ENCODE peak calls at places on chromosomes 16 and 17, in four cellular contexts. H is GF-D8; G is stimulated activated CD4-positive, alpha-beta T cell treated with anti-CD3 and anti-CD28 coated beads, TNF-alpha, amount 100 ng/mL, for 24 hours; T is hypothalamus. O is an unnamed sample.

GRCh38 chr17:76696763-76697701 is 13.7 kb downstream of the MXRA7 start:
- DNase-seq in H (peak; percentile 14), G (no peak), T (no peak), O (no peak)

GRCh38 chr16:50244504-50245416 is 21.6 kb upstream of the ADCY7 start:
- DNase-seq in H (no peak), G (no peak), T (no peak), O (no peak)

GRCh38 chr17:34285304-34285792 is at the start of gene CCL11:
- DNase-seq in H (no peak), G (no peak), T (no peak), O (no peak)

GRCh38 chr17:35898283-35899070 is 18.3 kb upstream of the CCL5 start:
- DNase-seq in H (peak; percentile 63), G (no peak), T (no peak), O (peak; percentile 49)

GRCh38 chr16:80084614-80085013 is 456.2 kb upstream of the DYNLRB2 start:
- DNase-seq in H (no peak), G (no peak), T (no peak), O (no peak)

GRCh38 chr17:82536220-82537201 is 17.0 kb downstream of the FOXK2 start:
- DNase-seq in H (no peak), G (no peak), T (no peak), O (no peak)

GRCh38 chr17:4195306-4195705 is 52.3 kb downstream of the CYB5D2 start:
- DNase-seq in H (no peak), G (no peak), T (no peak), O (no peak)

GRCh38 chr17:47265983-47266541 is 12.4 kb downstream of the ITGB3 start:
- DNase-seq in H (no peak), G (no peak), T (no peak), O (no peak)

GRCh38 chr16:6019490-6019991 is 921.9 kb upstream of the EEF2KMT start:
- DNase-seq in H (no peak), G (no peak), T (no peak), O (no peak)

GRCh38 chr16:28003021-28003865 is 60.3 kb downstream of the GSG1L start:
- DNase-seq in H (no peak), G (no peak), T (no peak), O (no peak)

GRCh38 chr17:64527914-64528313 is 21.1 kb downstream of the CEP95 start:
- DNase-seq in H (no peak), G (no peak), T (no peak), O (no peak)

GRCh38 chr16:59356709-59357108 is 622.6 kb upstream of the GOT2 start:
- DNase-seq in H (no peak), G (no peak), T (no peak), O (no peak)

GRCh38 chr16:30948087-30948955 is 547 bp upstream of the ORAI3 start:
- DNase-seq in H (no peak), G (no peak), T (peak; percentile 64), O (no peak)

GRCh38 chr16:79608976-79609375 is 8.4 kb upstream of the MAF start:
- DNase-seq in H (no peak), G (no peak), T (no peak), O (no peak)

GRCh38 chr16:69443809-69444611 is 19.6 kb downstream of the CYB5B start:
- DNase-seq in H (no peak), G (no peak), T (no peak), O (no peak)

GRCh38 chr16:56341656-56342397 is 83.5 kb downstream of the AMFR start:
- DNase-seq in H (no peak), G (no peak), T (no peak), O (no peak)

GRCh38 chr17:66281671-66282369 is 20.6 kb upstream of the PRKCA start:
- DNase-seq in H (no peak), G (no peak), T (no peak), O (no peak)

GRCh38 chr16:85582177-85582888 is 30.8 kb upstream of the GSE1 start:
- DNase-seq in H (no peak), G (no peak), T (no peak), O (no peak)

GRCh38 chr16:53501216-53501859 is 1.7 kb downstream of the AKTIP start:
- DNase-seq in H (no peak), G (no peak), T (no peak), O (no peak)

GRCh38 chr17:66964083-66964771 is at the start of gene CACNG4:
- DNase-seq in H (no peak), G (no peak), T (no peak), O (no peak)

GRCh38 chr17:63950940-63951907 is 19.1 kb upstream of the CD79B start:
- DNase-seq in H (no peak), G (no peak), T (no peak), O (no peak)